ENCODE peak calls at places on chromosome 10, in ten cellular contexts. H, L, Y, V, C, F, N, E, X and B are unnamed samples.

GRCh38 chr10:67770537-67770936 is 67.5 kb downstream of the DNAJC12 start:
- DNase-seq in Y (no peak), L (no peak), F (no peak), C (no peak), V (no peak), X (no peak), N (no peak), E (no peak), H (no peak), B (no peak)

GRCh38 chr10:32661346-32661745 is 215.4 kb downstream of the CCDC7 start:
- DNase-seq in V (no peak), E (no peak), L (no peak), F (no peak), Y (no peak), C (no peak), H (no peak), N (no peak), X (no peak), B (no peak)

GRCh38 chr10:127928021-127928806 is 21.3 kb downstream of the PTPRE start:
- DNase-seq in X (no peak), L (no peak), E (no peak), F (no peak), Y (no peak), N (no peak), V (no peak), H (no peak), C (no peak), B (no peak)

GRCh38 chr10:132460071-132460470 is 63.1 kb downstream of the PWWP2B start:
- DNase-seq in F (peak; percentile 12), X (no peak), E (no peak), H (no peak), Y (no peak), L (peak; percentile 24), N (peak; percentile 44), C (peak; percentile 35), V (peak; percentile 44), B (no peak)

GRCh38 chr10:18866852-18867251 is 181.7 kb upstream of the MALRD1 start:
- DNase-seq in X (no peak), N (no peak), C (no peak), F (no peak), Y (no peak), H (no peak), L (no peak), V (no peak), E (no peak), B (no peak)

GRCh38 chr10:132123606-132124005 is 57.9 kb downstream of the JAKMIP3 start:
- DNase-seq in Y (no peak), X (no peak), L (no peak), V (peak; percentile 15), F (no peak), H (no peak), C (peak; percentile 24), N (peak; percentile 37), E (no peak), B (no peak)

GRCh38 chr10:123995461-123996131 is 97.8 kb downstream of the CHST15 start:
- DNase-seq in C (peak; percentile 78), E (no peak), Y (peak; percentile 58), F (peak; percentile 37), X (peak; percentile 81), H (peak; percentile 90), N (no peak), V (no peak), L (peak; percentile 69), B (no peak)

GRCh38 chr10:133295426-133296320 is 13.0 kb downstream of the TUBGCP2 start:
- DNase-seq in Y (no peak), X (no peak), C (no peak), F (no peak), N (no peak), H (no peak), L (no peak), V (no peak), E (no peak), B (no peak)

GRCh38 chr10:127976701-127977367 is 69.9 kb downstream of the PTPRE start:
- DNase-seq in H (no peak), F (no peak), N (no peak), E (no peak), Y (no peak), V (no peak), L (no peak), X (no peak), C (no peak), B (no peak)

GRCh38 chr10:48745662-48746245 is 61.1 kb downstream of the WDFY4 start:
- DNase-seq in N (no peak), Y (no peak), X (peak; percentile 87), L (no peak), C (no peak), E (no peak), H (no peak), F (no peak), V (no peak), B (peak; percentile 22)

GRCh38 chr10:13991353-13991752 is 339.4 kb downstream of the FRMD4A start:
- DNase-seq in C (no peak), Y (no peak), N (no peak), E (no peak), F (no peak), V (no peak), H (no peak), X (no peak), L (no peak), B (no peak)

GRCh38 chr10:60883187-60883586 is 60.8 kb downstream of the RHOBTB1 start:
- DNase-seq in E (peak; percentile 17), H (peak; percentile 21), Y (peak; percentile 19), X (peak; percentile 44), V (no peak), C (no peak), L (peak; percentile 37), N (no peak), F (peak; percentile 38), B (no peak)

GRCh38 chr10:103781329-103782061 is 73.9 kb downstream of the SH3PXD2A start:
- DNase-seq in Y (peak; percentile 67), F (no peak), L (no peak), V (no peak), X (peak; percentile 44), N (peak; percentile 30), E (no peak), H (peak; percentile 68), C (no peak), B (no peak)

DNA sequence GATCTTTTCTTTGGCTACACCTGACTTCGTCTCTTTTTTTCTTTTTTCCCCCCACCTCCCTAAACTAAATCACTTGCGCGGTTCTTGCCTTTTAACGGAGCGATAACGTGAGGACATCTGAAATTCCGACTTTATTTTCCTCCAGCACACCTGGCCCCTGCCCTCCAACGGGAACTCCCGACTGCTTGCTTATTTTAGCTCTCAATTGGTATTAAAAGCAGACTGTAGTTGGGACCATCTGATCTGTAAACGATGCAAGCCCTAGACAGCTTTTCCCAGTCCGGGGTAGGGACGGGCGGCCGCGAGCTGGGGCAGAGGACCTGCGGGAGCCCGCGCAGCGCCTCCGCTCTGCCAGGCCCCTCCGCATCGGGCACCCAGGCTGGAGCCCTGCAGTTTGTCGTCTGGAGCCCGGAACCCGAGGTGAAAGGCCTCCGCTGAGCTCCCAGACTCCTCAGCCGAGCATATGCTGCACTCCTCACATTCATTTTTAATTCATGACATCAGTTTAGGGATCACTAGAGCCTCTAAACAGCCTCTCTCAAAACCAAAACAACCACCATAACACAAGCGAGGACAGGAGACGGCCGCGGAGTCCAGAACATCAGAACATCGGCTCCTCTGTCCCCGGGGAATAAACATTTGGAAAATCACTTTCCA is 10.0 kb upstream of the EMX2 start:
- DNase-seq in H (no peak), F (no peak), V (no peak), L (no peak), N (no peak), X (peak; percentile 36), Y (no peak), C (no peak), E (no peak), B (no peak)
- H3K4me3 ChIP-seq in H (no peak overlapping the region), F (no peak overlapping the region), V (no peak overlapping the region), L (no peak overlapping the region), N (peak overlapping the region; percentile 19), X (peak overlapping the region; percentile 38), Y (no peak overlapping the region), C (no peak overlapping the region), E (no peak overlapping the region), B (no peak overlapping the region)

GRCh38 chr10:80200259-80200658 is 5.1 kb downstream of the ANXA11 start:
- DNase-seq in L (no peak), N (no peak), Y (no peak), H (no peak), F (no peak), X (no peak), E (no peak), V (no peak), C (no peak), B (no peak)
- H3K4me1 ChIP-seq in L (peaks cover 91% of the 10 kb centered on the region), N (peaks cover 71% of the 10 kb centered on the region), Y (peaks cover 86% of the 10 kb centered on the region), H (peaks cover 88% of the 10 kb centered on the region), F (peaks cover 93% of the 10 kb centered on the region), X (peaks cover 25% of the 10 kb centered on the region), E (peaks cover 79% of the 10 kb centered on the region), V (peaks cover 81% of the 10 kb centered on the region), C (peaks cover 4% of the 10 kb centered on the region), B (peaks cover 9% of the 10 kb centered on the region)

DNA sequence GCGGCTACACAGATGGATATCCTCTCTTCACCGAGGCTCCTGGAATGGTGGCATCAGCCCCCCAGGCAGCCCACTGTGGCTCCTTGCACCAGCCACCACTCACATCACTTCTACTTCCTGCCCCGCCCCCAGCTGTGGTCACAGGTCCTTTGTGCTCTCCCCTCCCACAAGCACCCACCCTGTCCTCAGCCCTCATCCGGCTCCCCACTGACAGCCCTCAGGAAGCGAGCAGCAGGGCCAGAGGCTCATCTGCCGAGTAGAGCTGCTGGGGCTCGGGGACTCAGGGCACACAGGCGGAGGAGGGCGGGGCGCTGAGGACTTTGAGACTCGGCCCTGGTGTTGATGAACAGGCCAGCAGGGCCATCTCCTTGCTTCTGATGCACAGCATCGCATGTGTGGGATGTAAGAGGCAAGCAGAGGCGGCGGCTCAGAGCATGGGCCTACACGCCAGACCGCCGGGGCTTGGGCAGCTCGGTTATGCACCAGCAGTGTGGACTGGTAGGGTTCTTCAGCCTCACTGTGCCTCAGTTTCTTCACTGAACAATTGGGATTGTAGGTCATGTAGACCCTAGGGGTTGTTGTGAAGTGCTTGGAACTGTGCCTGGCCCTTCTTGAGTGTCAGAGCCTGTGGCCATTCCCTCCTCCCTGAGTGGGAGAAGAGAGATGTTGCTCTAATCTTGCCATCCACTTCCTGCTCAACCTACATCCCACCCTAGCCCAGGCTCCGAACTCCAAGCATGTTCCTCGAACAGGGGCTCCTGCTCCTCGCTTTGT is at the start of gene PRF1:
- DNase-seq in C (peak; percentile 65), Y (peak; percentile 62), E (no peak), F (no peak), V (peak; percentile 94), L (no peak), X (no peak), H (no peak), N (peak; percentile 87), B (no peak)
- H3K4me3 ChIP-seq in C (no peak within 1 kb of the TSS), Y (peak within 1 kb of the TSS; percentile 23), E (no peak within 1 kb of the TSS), F (no peak within 1 kb of the TSS), V (peak within 1 kb of the TSS; percentile 66), L (no peak within 1 kb of the TSS), X (no peak within 1 kb of the TSS), H (no peak within 1 kb of the TSS), N (no peak within 1 kb of the TSS), B (no peak within 1 kb of the TSS)

DNA sequence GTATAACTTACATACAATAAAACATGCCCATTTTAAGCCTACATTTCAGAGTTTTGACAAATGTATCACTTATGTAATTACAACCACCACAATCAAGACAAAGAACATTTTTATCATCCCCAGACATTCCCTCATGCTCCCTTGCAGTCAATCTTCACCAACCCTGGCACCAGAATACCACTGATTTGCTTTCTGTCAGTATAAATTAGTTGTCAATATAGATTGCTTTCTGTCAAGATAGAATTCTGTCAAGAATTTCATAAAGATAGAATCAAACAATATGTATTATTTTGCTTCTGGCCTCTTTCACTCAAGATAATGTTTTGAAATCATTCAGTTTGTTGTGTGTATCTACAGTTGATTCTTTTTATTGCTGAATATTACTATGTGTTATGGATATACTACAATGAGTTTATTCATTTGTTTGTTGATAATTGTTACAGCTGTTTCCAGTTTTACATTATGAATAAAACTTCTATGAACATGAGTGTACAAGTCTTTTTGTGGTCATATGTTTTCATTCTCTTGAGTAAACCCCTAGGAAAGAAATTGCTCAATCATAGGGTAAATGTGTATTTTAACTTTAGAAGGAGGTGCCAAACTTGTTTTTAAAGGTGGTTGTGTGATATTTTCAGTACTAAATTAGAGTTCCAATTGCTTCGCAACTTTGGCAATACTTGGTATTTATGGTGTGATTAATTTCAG is 56.9 kb downstream of the IFIT5 start:
- DNase-seq in E (no peak), V (no peak), L (no peak), Y (no peak), F (no peak), H (no peak), X (no peak), C (no peak), N (no peak), B (no peak)
- H3K4me1 ChIP-seq in E (peaks cover 74% of the 10 kb centered on the region), V (no peaks in the 10 kb centered on the region), L (peaks cover 24% of the 10 kb centered on the region), Y (peaks cover 6% of the 10 kb centered on the region), F (peaks cover 70% of the 10 kb centered on the region), H (peaks cover 33% of the 10 kb centered on the region), X (no peaks in the 10 kb centered on the region), C (no peaks in the 10 kb centered on the region), N (peaks cover 49% of the 10 kb centered on the region), B (no peaks in the 10 kb centered on the region)